ENCODE peak calls at places on chromosome 6, in eight cellular contexts. T, C, U, I, Q, O, D and J are unnamed samples.

GRCh38 chr6:75620387-75621304 is 19.0 kb downstream of the SENP6 start:
- DNase-seq in T (no peak), C (no peak), U (no peak), I (no peak), Q (no peak), O (no peak), D (no peak), J (no peak)

GRCh38 chr6:3791526-3792212 is 40.2 kb upstream of the PXDC1 start:
- DNase-seq in T (no peak), C (no peak), U (no peak), I (no peak), Q (no peak), O (no peak), D (no peak), J (no peak)

GRCh38 chr6:149249370-149250357 is 67.8 kb upstream of the TAB2 start:
- DNase-seq in T (no peak), C (no peak), U (no peak), I (no peak), Q (no peak), O (no peak), D (no peak), J (no peak)

GRCh38 chr6:89680551-89680950 is 42.0 kb upstream of the LYRM2 start:
- DNase-seq in T (no peak), C (no peak), U (no peak), I (no peak), Q (no peak), O (no peak), D (no peak), J (no peak)

GRCh38 chr6:148212366-148212765 is 130.3 kb upstream of the SASH1 start:
- DNase-seq in T (no peak), C (no peak), U (no peak), I (no peak), Q (no peak), O (no peak), D (no peak), J (no peak)

GRCh38 chr6:10099648-10100047 is 315.2 kb downstream of the TFAP2A start:
- DNase-seq in T (no peak), C (no peak), U (no peak), I (no peak), Q (no peak), O (peak), D (no peak), J (no peak)

GRCh38 chr6:36657942-36658544 is 20.5 kb upstream of the CDKN1A start:
- DNase-seq in T (no peak), C (no peak), U (no peak), I (no peak), Q (no peak), O (no peak), D (no peak), J (no peak)

GRCh38 chr6:38566295-38566694 is 73.4 kb downstream of the BTBD9 start:
- DNase-seq in T (no peak), C (no peak), U (no peak), I (no peak), Q (no peak), O (no peak), D (no peak), J (no peak)

GRCh38 chr6:167056370-167056769 is 57.2 kb downstream of the CEP43 start:
- DNase-seq in T (no peak), C (no peak), U (no peak), I (no peak), Q (no peak), O (no peak), D (peak), J (peak)